ENCODE peak calls at places on chromosomes 16 and 17, in five cellular contexts. X is Panc1, F is H1, H is suprapubic skin, S is transverse colon. A is an unnamed sample.

GRCh38 chr17:43810823-43811222 is 22.1 kb downstream of the MPP3 start:
- DNase-seq in X (no peak), F (no peak), H (no peak), S (no peak), A (no peak)

GRCh38 chr17:18967806-18968744 is 16.1 kb downstream of the SLC5A10 start:
- DNase-seq in X (no peak), F (no peak), H (no peak), S (no peak), A (no peak)

GRCh38 chr17:57475786-57476185 is 219.5 kb downstream of the MSI2 start:
- DNase-seq in X (no peak), F (no peak), H (no peak), S (no peak), A (no peak)

GRCh38 chr17:49708515-49709161 is 874 bp upstream of the SLC35B1 start:
- DNase-seq in X (no peak), F (peak; percentile 50), H (peak; percentile 71), S (no peak), A (peak; percentile 8)

GRCh38 chr16:84841787-84842300 is 22.1 kb downstream of the CRISPLD2 start:
- DNase-seq in X (no peak), F (peak; percentile 90), H (peak; percentile 62), S (peak; percentile 83), A (no peak)

GRCh38 chr17:55606431-55606830 is 95.2 kb upstream of the SMIM36 start:
- DNase-seq in X (no peak), F (no peak), H (no peak), S (no peak), A (no peak)

GRCh38 chr17:14940112-14940945 is 324.8 kb downstream of the PMP22 start:
- DNase-seq in X (no peak), F (no peak), H (no peak), S (no peak), A (no peak)

GRCh38 chr16:4393243-4393606 is 21.6 kb downstream of the VASN start:
- DNase-seq in X (no peak), F (no peak), H (peak; percentile 65), S (no peak), A (no peak)

GRCh38 chr16:83992624-83993023 is 24.6 kb downstream of the NECAB2 start:
- DNase-seq in X (no peak), F (no peak), H (no peak), S (no peak), A (no peak)

GRCh38 chr16:57775661-57776469 is 26.4 kb downstream of the KIFC3 start:
- DNase-seq in X (no peak), F (peak; percentile 84), H (no peak), S (peak; percentile 50), A (no peak)

GRCh38 chr16:48534601-48535340 is 75.2 kb downstream of the N4BP1 start:
- DNase-seq in X (no peak), F (no peak), H (peak; percentile 50), S (no peak), A (no peak)

GRCh38 chr16:86492267-86492960 is 17.9 kb upstream of the FOXF1 start:
- DNase-seq in X (no peak), F (no peak), H (no peak), S (no peak), A (no peak)

GRCh38 chr17:43524945-43525575 is 21.1 kb downstream of the ETV4 start:
- DNase-seq in X (no peak), F (no peak), H (no peak), S (no peak), A (no peak)

GRCh38 chr16:86740298-86740697 is 161.9 kb downstream of the FOXL1 start:
- DNase-seq in X (no peak), F (no peak), H (no peak), S (no peak), A (no peak)

GRCh38 chr17:83122834-83123233 is 43.4 kb downstream of the METRNL start:
- DNase-seq in X (no peak), F (no peak), H (peak; percentile 85), S (peak; percentile 2), A (no peak)

GRCh38 chr17:52470553-52470952 is 312.0 kb upstream of the CA10 start:
- DNase-seq in X (no peak), F (no peak), H (no peak), S (no peak), A (no peak)

GRCh38 chr17:13597723-13598347 is 3.9 kb downstream of the HS3ST3A1 start:
- DNase-seq in X (peak; percentile 28), F (no peak), H (no peak), S (peak; percentile 14), A (no peak)

GRCh38 chr17:4769628-4770027 is 2.1 kb upstream of the TM4SF5 start:
- DNase-seq in X (no peak), F (no peak), H (no peak), S (no peak), A (no peak)
- TF ChIP-seq POLR2AphosphoS5 in X (no peak), F (no peak), H (no peak), S (no peak), A (no peak)

DNA sequence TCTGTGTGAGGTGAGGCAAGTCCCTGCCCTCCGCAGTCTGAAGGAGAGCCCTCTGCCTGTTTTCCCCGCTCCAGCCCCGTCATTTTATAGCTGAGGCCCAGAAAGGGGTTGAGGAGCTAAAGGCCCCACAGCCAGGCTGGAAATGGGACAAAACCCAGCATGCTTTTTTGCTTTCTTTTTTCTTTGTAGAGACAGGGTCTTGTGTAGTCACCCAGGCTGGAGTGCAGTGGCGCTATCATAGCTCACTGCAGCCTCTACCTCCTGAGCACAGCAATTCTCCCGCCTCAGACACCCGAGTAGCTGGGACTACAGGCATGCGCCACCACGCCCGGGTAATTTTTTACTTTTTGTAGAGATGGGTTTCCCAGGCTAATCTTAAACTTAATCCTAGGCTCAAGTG is 11.0 kb upstream of the LITAF start:
- DNase-seq in X (no peak), F (no peak), H (no peak), S (no peak), A (no peak)
- H3K27ac ChIP-seq in X (no peak overlapping the region), F (peak overlapping the region; percentile 5), H (peak overlapping the region; percentile 39), S (peak overlapping the region; percentile 51), A (peak overlapping the region; percentile 88)

DNA sequence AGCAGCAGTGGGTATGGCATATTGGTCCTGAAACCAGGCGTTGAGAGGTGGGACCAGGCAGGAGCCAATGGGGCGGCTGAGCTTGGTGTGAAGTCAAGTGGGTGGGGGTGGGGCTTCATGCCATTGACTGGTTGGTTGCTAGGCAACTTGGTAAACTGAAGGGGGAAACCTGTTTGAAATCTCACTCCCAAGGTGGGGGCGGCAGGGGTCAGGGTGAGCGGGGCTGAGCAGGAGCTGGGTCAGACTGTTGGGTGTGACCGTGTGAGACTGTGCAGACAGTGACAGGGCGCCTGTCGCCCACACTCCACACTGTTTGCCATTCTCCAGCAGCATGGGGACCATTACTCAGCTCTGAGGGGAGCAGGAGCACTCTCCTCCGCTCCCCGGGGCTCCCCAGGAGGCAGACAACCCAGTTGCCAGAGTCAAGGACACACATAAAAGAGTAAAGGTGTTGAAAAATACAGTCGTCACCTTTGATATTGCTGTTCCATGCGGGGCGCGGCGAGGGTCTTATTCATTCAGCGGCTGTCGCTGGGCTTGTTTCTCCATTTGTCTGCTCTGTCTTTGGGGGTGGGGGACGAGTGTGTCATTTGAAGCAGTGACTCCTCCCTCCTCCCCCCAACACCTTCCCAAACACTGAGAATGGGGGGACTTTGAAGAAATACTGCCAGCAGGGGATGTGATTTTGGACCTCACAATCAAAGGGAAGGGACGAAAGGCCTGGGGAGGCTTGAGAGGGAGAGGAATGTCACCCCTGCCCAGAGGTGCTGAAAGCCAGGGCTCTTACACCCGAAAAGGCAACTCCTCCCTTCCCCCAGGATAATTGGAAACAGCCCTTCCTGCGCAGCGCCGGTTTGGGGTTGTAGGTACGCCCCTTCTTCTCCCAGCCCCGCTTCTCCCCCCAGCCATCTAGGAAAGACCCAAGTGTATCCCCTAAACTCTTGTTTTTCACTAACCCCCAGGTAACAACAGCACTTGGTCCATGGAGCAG is 1.1 kb upstream of the EFNB3 start:
- DNase-seq in X (no peak), F (peak; percentile 77), H (peak; percentile 63), S (no peak), A (no peak)
- H3K4me3 ChIP-seq in X (peak overlapping the region; percentile 44), F (peak overlapping the region; percentile 64), H (peak overlapping the region; percentile 58), S (no peak overlapping the region), A (no peak overlapping the region)

DNA sequence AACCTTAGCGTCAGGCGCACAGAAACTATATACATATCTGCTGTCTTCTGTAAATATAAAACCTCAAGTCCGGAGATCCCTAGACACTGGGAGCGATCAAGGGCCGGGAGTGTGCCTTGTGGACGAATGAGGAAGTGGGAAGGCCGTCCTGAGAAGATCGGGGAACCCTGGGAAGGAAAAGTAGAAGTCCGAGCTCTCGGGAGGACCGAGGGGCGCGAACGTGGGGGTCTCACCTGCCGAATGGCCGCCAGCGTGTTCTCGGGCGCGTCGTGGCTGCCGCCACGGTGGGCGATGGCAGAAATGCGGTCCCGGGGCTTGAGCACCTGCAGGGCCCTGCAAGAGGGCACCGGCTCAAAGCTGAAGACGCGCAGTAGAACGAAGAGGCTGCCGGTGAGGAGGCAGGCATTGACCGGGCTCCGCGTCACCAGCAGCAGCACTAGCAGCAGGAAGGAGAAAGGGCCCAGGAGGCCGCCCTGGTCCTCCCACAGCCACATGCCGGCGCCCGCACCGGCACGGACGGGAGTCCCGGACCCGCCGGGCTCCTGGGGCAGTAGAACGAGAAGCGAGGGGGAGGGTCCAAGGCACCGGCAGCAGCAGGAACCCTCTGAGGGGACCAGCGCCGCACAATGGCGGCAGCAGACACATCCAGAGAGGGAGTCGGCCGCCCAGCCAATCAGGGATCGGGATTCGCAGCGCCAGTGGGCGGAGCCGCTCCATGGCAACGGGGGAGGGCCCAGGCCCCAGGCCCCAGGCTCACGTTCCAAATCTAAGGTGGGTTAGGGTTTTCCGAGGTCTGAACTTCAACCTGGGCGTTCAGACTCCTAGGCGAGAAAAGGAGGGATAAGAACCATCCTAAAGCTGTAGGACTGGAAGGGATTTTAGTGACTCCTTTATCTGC is at the start of gene GDE1:
- DNase-seq in X (peak; percentile 64), F (peak; percentile 97), H (peak; percentile 95), S (peak; percentile 97), A (peak; percentile 93)
- TF ChIP-seq POLR2AphosphoS5 in X (peak; percentile 79), F (peak; percentile 85), H (peak; percentile 14), S (peak; percentile 98), A (peak; percentile 64)

GRCh38 chr17:78993241-78993956 is 13.7 kb upstream of the LGALS3BP start:
- DNase-seq in X (no peak), F (peak; percentile 92), H (peak; percentile 76), S (peak; percentile 60), A (peak; percentile 43)
- H3K27ac ChIP-seq in X (no peak overlapping the region), F (no peak overlapping the region), H (no peak overlapping the region), S (no peak overlapping the region), A (no peak overlapping the region)